ENCODE peak calls at places on chromosome 1, in ten cellular contexts. One of them, this sample, is unnamed.
A peak's percentile ranks its signal among the peaks of the same experiment; 100 is the strongest.

GRCh38 chr1:213986020-213986924 is 1.5 kb upstream of the PROX1 start:
- DNase-seq in activated T-cell treated with anti-CD3 and anti-CD28 coated beads for 1 hour: no peak
- DNase-seq in stimulated activated CD4-positive, alpha-beta T cell treated with anti-CD3 and anti-CD28 coated beads, Interleukin-12 subunit alpha, Interleukin-12 subunit beta, amount 100 ng/mL, for 48 hours: no peak
- DNase-seq in D341Med: no peak
- DNase-seq in stimulated activated CD8-positive, alpha-beta memory T cell treated with anti-CD3 and anti-CD28 coated beads, Interleukin-15, amount 100 ng/mL, for 1 hour: no peak
- DNase-seq in nephron progenitor cell: no peak
- DNase-seq in head of caudate nucleus: no peak
- DNase-seq in pancreas: no peak
- DNase-seq in NCI-H446 treated with DMSO at 0.1 percent for 48 hours: no peak
- DNase-seq in activated gamma-delta T cell treated with anti-CD3 and anti-CD28 coated beads, Interleukin-2, amount 50 U/mL, for 16 hours: no peak
- DNase-seq in this sample: no peak

GRCh38 chr1:40032240-40032891 is 8.2 kb upstream of the CAP1 start:
- DNase-seq in head of caudate nucleus: peak; percentile 39
- DNase-seq in nephron progenitor cell: peak; percentile 51
- DNase-seq in D341Med: peak; percentile 57
- DNase-seq in NCI-H446 treated with DMSO at 0.1 percent for 48 hours: peak; percentile 46
- DNase-seq in stimulated activated CD8-positive, alpha-beta memory T cell treated with anti-CD3 and anti-CD28 coated beads, Interleukin-15, amount 100 ng/mL, for 1 hour: peak; percentile 27
- DNase-seq in pancreas: no peak
- DNase-seq in stimulated activated CD4-positive, alpha-beta T cell treated with anti-CD3 and anti-CD28 coated beads, Interleukin-12 subunit alpha, Interleukin-12 subunit beta, amount 100 ng/mL, for 48 hours: peak; percentile 32
- DNase-seq in activated T-cell treated with anti-CD3 and anti-CD28 coated beads for 1 hour: peak; percentile 33
- DNase-seq in activated gamma-delta T cell treated with anti-CD3 and anti-CD28 coated beads, Interleukin-2, amount 50 U/mL, for 16 hours: peak; percentile 28
- DNase-seq in this sample: no peak

GRCh38 chr1:99327357-99327756 is 63.1 kb downstream of the PLPPR4 start:
- DNase-seq in pancreas: no peak
- DNase-seq in NCI-H446 treated with DMSO at 0.1 percent for 48 hours: no peak
- DNase-seq in stimulated activated CD8-positive, alpha-beta memory T cell treated with anti-CD3 and anti-CD28 coated beads, Interleukin-15, amount 100 ng/mL, for 1 hour: no peak
- DNase-seq in head of caudate nucleus: no peak
- DNase-seq in activated T-cell treated with anti-CD3 and anti-CD28 coated beads for 1 hour: no peak
- DNase-seq in activated gamma-delta T cell treated with anti-CD3 and anti-CD28 coated beads, Interleukin-2, amount 50 U/mL, for 16 hours: no peak
- DNase-seq in D341Med: no peak
- DNase-seq in nephron progenitor cell: no peak
- DNase-seq in stimulated activated CD4-positive, alpha-beta T cell treated with anti-CD3 and anti-CD28 coated beads, Interleukin-12 subunit alpha, Interleukin-12 subunit beta, amount 100 ng/mL, for 48 hours: no peak
- DNase-seq in this sample: no peak

GRCh38 chr1:223504741-223505140 is 111.5 kb downstream of the CCDC185 start:
- DNase-seq in activated gamma-delta T cell treated with anti-CD3 and anti-CD28 coated beads, Interleukin-2, amount 50 U/mL, for 16 hours: no peak
- DNase-seq in pancreas: peak; percentile 11
- DNase-seq in NCI-H446 treated with DMSO at 0.1 percent for 48 hours: peak; percentile 74
- DNase-seq in stimulated activated CD8-positive, alpha-beta memory T cell treated with anti-CD3 and anti-CD28 coated beads, Interleukin-15, amount 100 ng/mL, for 1 hour: no peak
- DNase-seq in head of caudate nucleus: peak; percentile 25
- DNase-seq in activated T-cell treated with anti-CD3 and anti-CD28 coated beads for 1 hour: no peak
- DNase-seq in nephron progenitor cell: no peak
- DNase-seq in D341Med: no peak
- DNase-seq in stimulated activated CD4-positive, alpha-beta T cell treated with anti-CD3 and anti-CD28 coated beads, Interleukin-12 subunit alpha, Interleukin-12 subunit beta, amount 100 ng/mL, for 48 hours: no peak
- DNase-seq in this sample: no peak

GRCh38 chr1:204091066-204091465 is 18.2 kb downstream of the SOX13 start:
- DNase-seq in D341Med: no peak
- DNase-seq in stimulated activated CD8-positive, alpha-beta memory T cell treated with anti-CD3 and anti-CD28 coated beads, Interleukin-15, amount 100 ng/mL, for 1 hour: no peak
- DNase-seq in activated gamma-delta T cell treated with anti-CD3 and anti-CD28 coated beads, Interleukin-2, amount 50 U/mL, for 16 hours: no peak
- DNase-seq in head of caudate nucleus: no peak
- DNase-seq in pancreas: no peak
- DNase-seq in nephron progenitor cell: no peak
- DNase-seq in stimulated activated CD4-positive, alpha-beta T cell treated with anti-CD3 and anti-CD28 coated beads, Interleukin-12 subunit alpha, Interleukin-12 subunit beta, amount 100 ng/mL, for 48 hours: no peak
- DNase-seq in NCI-H446 treated with DMSO at 0.1 percent for 48 hours: no peak
- DNase-seq in activated T-cell treated with anti-CD3 and anti-CD28 coated beads for 1 hour: no peak
- DNase-seq in this sample: no peak

GRCh38 chr1:67843335-67843734 is 10.1 kb upstream of the GNG12 start:
- DNase-seq in NCI-H446 treated with DMSO at 0.1 percent for 48 hours: no peak
- DNase-seq in nephron progenitor cell: no peak
- DNase-seq in activated T-cell treated with anti-CD3 and anti-CD28 coated beads for 1 hour: no peak
- DNase-seq in pancreas: no peak
- DNase-seq in head of caudate nucleus: no peak
- DNase-seq in D341Med: no peak
- DNase-seq in activated gamma-delta T cell treated with anti-CD3 and anti-CD28 coated beads, Interleukin-2, amount 50 U/mL, for 16 hours: no peak
- DNase-seq in stimulated activated CD4-positive, alpha-beta T cell treated with anti-CD3 and anti-CD28 coated beads, Interleukin-12 subunit alpha, Interleukin-12 subunit beta, amount 100 ng/mL, for 48 hours: no peak
- DNase-seq in stimulated activated CD8-positive, alpha-beta memory T cell treated with anti-CD3 and anti-CD28 coated beads, Interleukin-15, amount 100 ng/mL, for 1 hour: no peak
- DNase-seq in this sample: no peak

GRCh38 chr1:41480204-41481108 is 4.0 kb downstream of the EDN2 start:
- DNase-seq in nephron progenitor cell: no peak
- DNase-seq in stimulated activated CD4-positive, alpha-beta T cell treated with anti-CD3 and anti-CD28 coated beads, Interleukin-12 subunit alpha, Interleukin-12 subunit beta, amount 100 ng/mL, for 48 hours: no peak
- DNase-seq in head of caudate nucleus: no peak
- DNase-seq in stimulated activated CD8-positive, alpha-beta memory T cell treated with anti-CD3 and anti-CD28 coated beads, Interleukin-15, amount 100 ng/mL, for 1 hour: no peak
- DNase-seq in D341Med: no peak
- DNase-seq in pancreas: no peak
- DNase-seq in NCI-H446 treated with DMSO at 0.1 percent for 48 hours: no peak
- DNase-seq in activated T-cell treated with anti-CD3 and anti-CD28 coated beads for 1 hour: no peak
- DNase-seq in activated gamma-delta T cell treated with anti-CD3 and anti-CD28 coated beads, Interleukin-2, amount 50 U/mL, for 16 hours: no peak
- DNase-seq in this sample: no peak

GRCh38 chr1:81410351-81410750 is 390.4 kb upstream of the ADGRL2 start:
- DNase-seq in nephron progenitor cell: no peak
- DNase-seq in head of caudate nucleus: no peak
- DNase-seq in stimulated activated CD4-positive, alpha-beta T cell treated with anti-CD3 and anti-CD28 coated beads, Interleukin-12 subunit alpha, Interleukin-12 subunit beta, amount 100 ng/mL, for 48 hours: no peak
- DNase-seq in D341Med: no peak
- DNase-seq in NCI-H446 treated with DMSO at 0.1 percent for 48 hours: no peak
- DNase-seq in activated gamma-delta T cell treated with anti-CD3 and anti-CD28 coated beads, Interleukin-2, amount 50 U/mL, for 16 hours: no peak
- DNase-seq in activated T-cell treated with anti-CD3 and anti-CD28 coated beads for 1 hour: no peak
- DNase-seq in pancreas: no peak
- DNase-seq in stimulated activated CD8-positive, alpha-beta memory T cell treated with anti-CD3 and anti-CD28 coated beads, Interleukin-15, amount 100 ng/mL, for 1 hour: no peak
- DNase-seq in this sample: no peak

GRCh38 chr1:114352797-114353196 is 158.2 kb downstream of the TRIM33 start:
- DNase-seq in activated gamma-delta T cell treated with anti-CD3 and anti-CD28 coated beads, Interleukin-2, amount 50 U/mL, for 16 hours: no peak
- DNase-seq in nephron progenitor cell: no peak
- DNase-seq in head of caudate nucleus: no peak
- DNase-seq in NCI-H446 treated with DMSO at 0.1 percent for 48 hours: peak; percentile 99
- DNase-seq in activated T-cell treated with anti-CD3 and anti-CD28 coated beads for 1 hour: no peak
- DNase-seq in D341Med: peak; percentile 90
- DNase-seq in pancreas: no peak
- DNase-seq in stimulated activated CD8-positive, alpha-beta memory T cell treated with anti-CD3 and anti-CD28 coated beads, Interleukin-15, amount 100 ng/mL, for 1 hour: no peak
- DNase-seq in stimulated activated CD4-positive, alpha-beta T cell treated with anti-CD3 and anti-CD28 coated beads, Interleukin-12 subunit alpha, Interleukin-12 subunit beta, amount 100 ng/mL, for 48 hours: no peak
- DNase-seq in this sample: peak; percentile 55

This sample was measured in type B pancreatic cell.